ENCODE peak calls at places on chromosomes 7 and 10, in ten cellular contexts. U is left colon, G is cardiac muscle cell, O is ovary, V is cerebellar cortex, P is right cardiac atrium, J is ACHN, K is NCI-H187 treated with DMSO at 0.1 percent for 48 hours, T is NCI-H510A treated with DMSO at 0.1 percent for 48 hours, H is endothelial cell. D is an unnamed sample.

GRCh38 chr7:67716729-67717128 is 720.1 kb downstream of the TYW1 start:
- DNase-seq in P (no peak), H (no peak), T (no peak), V (no peak), J (no peak), K (no peak), G (no peak), O (no peak), U (no peak), D (no peak)

GRCh38 chr7:103124429-103124979 is 24.4 kb downstream of the NAPEPLD start:
- DNase-seq in V (no peak), U (no peak), P (no peak), O (no peak), T (no peak), H (no peak), J (peak), G (no peak), K (no peak), D (no peak)

GRCh38 chr7:114759347-114760062 is 162.4 kb upstream of the MDFIC start:
- DNase-seq in V (no peak), U (no peak), T (no peak), O (no peak), H (no peak), P (no peak), J (no peak), G (no peak), K (no peak), D (no peak)

GRCh38 chr7:74482629-74483401 is 29.1 kb downstream of the GTF2IRD1 start:
- DNase-seq in U (no peak), O (peak), V (no peak), P (no peak), H (no peak), J (peak), T (no peak), K (no peak), G (no peak), D (no peak)

GRCh38 chr7:84637568-84638338 is 443.2 kb upstream of the SEMA3A start:
- DNase-seq in G (peak), O (no peak), K (no peak), V (no peak), T (no peak), H (no peak), U (no peak), J (peak), P (no peak), D (no peak)

GRCh38 chr10:129764901-129765663 is 199.0 kb downstream of the EBF3 start:
- DNase-seq in H (no peak), K (no peak), V (no peak), P (no peak), G (no peak), O (no peak), T (no peak), J (no peak), U (no peak), D (no peak)

GRCh38 chr7:44647981-44648714 is 41.7 kb downstream of the OGDH start:
- DNase-seq in O (no peak), V (no peak), J (no peak), K (no peak), P (no peak), H (no peak), U (no peak), T (no peak), G (no peak), D (no peak)

GRCh38 chr10:6838118-6838517 is 258.0 kb upstream of the PRKCQ start:
- DNase-seq in J (peak), P (no peak), G (no peak), O (no peak), H (peak), U (no peak), T (no peak), V (peak), K (no peak), D (no peak)

GRCh38 chr7:29194206-29194593 is 375 bp upstream of the CHN2 start:
- DNase-seq in J (no peak), H (peak), P (peak), T (peak), O (peak), U (peak), V (no peak), K (no peak), G (peak), D (peak)

GRCh38 chr10:61795551-61795950 is 105.9 kb upstream of the ARID5B start:
- DNase-seq in P (no peak), J (no peak), T (peak), O (no peak), G (no peak), U (no peak), V (no peak), H (no peak), K (no peak), D (no peak)

GRCh38 chr10:114584419-114584818 is 73.7 kb downstream of the ABLIM1 start:
- DNase-seq in O (no peak), J (no peak), P (no peak), K (no peak), U (no peak), H (no peak), T (no peak), V (no peak), G (peak), D (no peak)

D was measured in WERI-Rb-1.